ENCODE peak calls at places on chromosomes 12 and 14, in ten cellular contexts. One of them, this sample, is unnamed.

GRCh38 chr12:77387214-77387613 is 321.8 kb upstream of the E2F7 start:
- DNase-seq in lower leg skin: no peak
- DNase-seq in suprapubic skin: no peak
- DNase-seq in AG10803: no peak
- DNase-seq in endothelial cell: no peak
- DNase-seq in esophagus squamous epithelium: no peak
- DNase-seq in astrocyte of the cerebellum: no peak
- DNase-seq in thoracic aorta: no peak
- DNase-seq in left ventricle myocardium inferior: no peak
- DNase-seq in breast epithelium: no peak
- DNase-seq in this sample: no peak

GRCh38 chr12:57430117-57430930 is 519 bp downstream of the R3HDM2 start:
- DNase-seq in lower leg skin: peak; percentile 89
- DNase-seq in suprapubic skin: peak; percentile 78
- DNase-seq in AG10803: peak; percentile 25
- DNase-seq in endothelial cell: peak; percentile 65
- DNase-seq in esophagus squamous epithelium: no peak
- DNase-seq in astrocyte of the cerebellum: no peak
- DNase-seq in thoracic aorta: no peak
- DNase-seq in left ventricle myocardium inferior: peak; percentile 53
- DNase-seq in breast epithelium: peak; percentile 32
- DNase-seq in this sample: peak; percentile 76

GRCh38 chr12:109760031-109760929 is 46.7 kb downstream of the FAM222A start:
- DNase-seq in lower leg skin: peak; percentile 81
- DNase-seq in suprapubic skin: peak; percentile 61
- DNase-seq in AG10803: no peak
- DNase-seq in endothelial cell: no peak
- DNase-seq in esophagus squamous epithelium: no peak
- DNase-seq in astrocyte of the cerebellum: no peak
- DNase-seq in thoracic aorta: no peak
- DNase-seq in left ventricle myocardium inferior: peak; percentile 66
- DNase-seq in breast epithelium: no peak
- DNase-seq in this sample: peak; percentile 56

GRCh38 chr12:71558445-71558844 is 105.2 kb downstream of the ZFC3H1 start:
- DNase-seq in lower leg skin: no peak
- DNase-seq in suprapubic skin: no peak
- DNase-seq in AG10803: peak; percentile 29
- DNase-seq in endothelial cell: no peak
- DNase-seq in esophagus squamous epithelium: no peak
- DNase-seq in astrocyte of the cerebellum: no peak
- DNase-seq in thoracic aorta: no peak
- DNase-seq in left ventricle myocardium inferior: no peak
- DNase-seq in breast epithelium: no peak
- DNase-seq in this sample: no peak

GRCh38 chr14:77618381-77618780 is 1.9 kb upstream of the SPTLC2 start:
- DNase-seq in lower leg skin: no peak
- DNase-seq in suprapubic skin: no peak
- DNase-seq in AG10803: no peak
- DNase-seq in endothelial cell: no peak
- DNase-seq in esophagus squamous epithelium: no peak
- DNase-seq in astrocyte of the cerebellum: no peak
- DNase-seq in thoracic aorta: no peak
- DNase-seq in left ventricle myocardium inferior: no peak
- DNase-seq in breast epithelium: no peak
- DNase-seq in this sample: peak; percentile 25

GRCh38 chr12:53738834-53739284 is 11.6 kb upstream of the CALCOCO1 start:
- DNase-seq in lower leg skin: no peak
- DNase-seq in suprapubic skin: no peak
- DNase-seq in AG10803: no peak
- DNase-seq in endothelial cell: no peak
- DNase-seq in esophagus squamous epithelium: no peak
- DNase-seq in astrocyte of the cerebellum: no peak
- DNase-seq in thoracic aorta: no peak
- DNase-seq in left ventricle myocardium inferior: no peak
- DNase-seq in breast epithelium: no peak
- DNase-seq in this sample: no peak

GRCh38 chr12:52499836-52500560 is 6.9 kb upstream of the KRT6A start:
- DNase-seq in lower leg skin: no peak
- DNase-seq in suprapubic skin: no peak
- DNase-seq in AG10803: peak; percentile 54
- DNase-seq in endothelial cell: no peak
- DNase-seq in esophagus squamous epithelium: no peak
- DNase-seq in astrocyte of the cerebellum: no peak
- DNase-seq in thoracic aorta: no peak
- DNase-seq in left ventricle myocardium inferior: no peak
- DNase-seq in breast epithelium: no peak
- DNase-seq in this sample: no peak

GRCh38 chr12:127393896-127394295 is 873.1 kb upstream of the TMEM132C start:
- DNase-seq in lower leg skin: no peak
- DNase-seq in suprapubic skin: no peak
- DNase-seq in AG10803: peak; percentile 72
- DNase-seq in endothelial cell: no peak
- DNase-seq in esophagus squamous epithelium: no peak
- DNase-seq in astrocyte of the cerebellum: no peak
- DNase-seq in thoracic aorta: no peak
- DNase-seq in left ventricle myocardium inferior: no peak
- DNase-seq in breast epithelium: no peak
- DNase-seq in this sample: no peak

GRCh38 chr12:113934060-113934829 is 31.9 kb downstream of the RBM19 start:
- DNase-seq in lower leg skin: no peak
- DNase-seq in suprapubic skin: no peak
- DNase-seq in AG10803: no peak
- DNase-seq in endothelial cell: no peak
- DNase-seq in esophagus squamous epithelium: no peak
- DNase-seq in astrocyte of the cerebellum: no peak
- DNase-seq in thoracic aorta: no peak
- DNase-seq in left ventricle myocardium inferior: no peak
- DNase-seq in breast epithelium: no peak
- DNase-seq in this sample: no peak

GRCh38 chr12:113931517-113931916 is 34.6 kb downstream of the RBM19 start:
- DNase-seq in lower leg skin: no peak
- DNase-seq in suprapubic skin: no peak
- DNase-seq in AG10803: no peak
- DNase-seq in endothelial cell: no peak
- DNase-seq in esophagus squamous epithelium: no peak
- DNase-seq in astrocyte of the cerebellum: no peak
- DNase-seq in thoracic aorta: no peak
- DNase-seq in left ventricle myocardium inferior: no peak
- DNase-seq in breast epithelium: no peak
- DNase-seq in this sample: no peak

GRCh38 chr12:113932411-113933196 is 33.5 kb downstream of the RBM19 start:
- DNase-seq in lower leg skin: no peak
- DNase-seq in suprapubic skin: no peak
- DNase-seq in AG10803: peak; percentile 26
- DNase-seq in endothelial cell: no peak
- DNase-seq in esophagus squamous epithelium: no peak
- DNase-seq in astrocyte of the cerebellum: peak; percentile 70
- DNase-seq in thoracic aorta: no peak
- DNase-seq in left ventricle myocardium inferior: no peak
- DNase-seq in breast epithelium: no peak
- DNase-seq in this sample: no peak

GRCh38 chr12:113934946-113935345 is 31.2 kb downstream of the RBM19 start:
- DNase-seq in lower leg skin: no peak
- DNase-seq in suprapubic skin: no peak
- DNase-seq in AG10803: no peak
- DNase-seq in endothelial cell: no peak
- DNase-seq in esophagus squamous epithelium: no peak
- DNase-seq in astrocyte of the cerebellum: no peak
- DNase-seq in thoracic aorta: no peak
- DNase-seq in left ventricle myocardium inferior: no peak
- DNase-seq in breast epithelium: no peak
- DNase-seq in this sample: no peak

DNA sequence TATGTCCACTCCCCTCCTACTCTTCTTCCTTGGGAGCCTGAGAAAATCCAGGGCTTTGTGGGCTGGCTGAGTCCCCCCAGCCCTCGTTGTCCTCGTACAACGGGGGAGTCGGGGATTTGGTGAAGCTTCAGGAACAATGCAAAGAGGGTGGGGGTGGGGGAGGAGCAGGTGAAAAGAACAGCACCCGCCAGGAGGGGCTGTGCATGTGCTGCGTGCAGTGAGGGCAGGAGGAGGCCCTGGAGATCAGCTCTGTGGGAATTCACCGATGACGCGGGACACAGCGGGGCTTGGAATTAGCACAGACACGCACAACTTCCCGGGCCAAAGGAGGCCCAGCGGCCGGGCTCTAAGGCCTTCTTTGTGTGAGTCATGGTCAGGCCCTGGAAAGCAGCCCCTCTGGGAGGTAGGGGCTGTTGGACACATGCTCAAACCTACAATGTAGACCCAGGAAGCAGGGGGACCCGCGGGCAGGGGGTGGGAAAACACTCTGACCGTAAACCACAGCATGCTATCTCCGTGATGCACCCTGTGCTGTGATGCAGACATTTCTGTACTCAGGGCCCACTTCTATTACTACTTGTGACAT is 32.8 kb downstream of the RBM19 start:
- DNase-seq in lower leg skin: no peak
- DNase-seq in suprapubic skin: no peak
- DNase-seq in AG10803: peak; percentile 64
- DNase-seq in endothelial cell: peak; percentile 22
- DNase-seq in esophagus squamous epithelium: no peak
- DNase-seq in astrocyte of the cerebellum: peak; percentile 88
- DNase-seq in thoracic aorta: no peak
- DNase-seq in left ventricle myocardium inferior: no peak
- DNase-seq in breast epithelium: no peak
- DNase-seq in this sample: no peak
- TF ChIP-seq CTCF in lower leg skin: no peak
- TF ChIP-seq CTCF in suprapubic skin: no peak
- TF ChIP-seq CTCF in AG10803: no peak
- TF ChIP-seq CTCF in endothelial cell: no peak
- TF ChIP-seq CTCF in esophagus squamous epithelium: no peak
- TF ChIP-seq CTCF in astrocyte of the cerebellum: peak; percentile 24
- TF ChIP-seq CTCF in thoracic aorta: no peak
- TF ChIP-seq CTCF in left ventricle myocardium inferior: no peak
- TF ChIP-seq CTCF in breast epithelium: no peak
- TF ChIP-seq CTCF in this sample: no peak

DNA sequence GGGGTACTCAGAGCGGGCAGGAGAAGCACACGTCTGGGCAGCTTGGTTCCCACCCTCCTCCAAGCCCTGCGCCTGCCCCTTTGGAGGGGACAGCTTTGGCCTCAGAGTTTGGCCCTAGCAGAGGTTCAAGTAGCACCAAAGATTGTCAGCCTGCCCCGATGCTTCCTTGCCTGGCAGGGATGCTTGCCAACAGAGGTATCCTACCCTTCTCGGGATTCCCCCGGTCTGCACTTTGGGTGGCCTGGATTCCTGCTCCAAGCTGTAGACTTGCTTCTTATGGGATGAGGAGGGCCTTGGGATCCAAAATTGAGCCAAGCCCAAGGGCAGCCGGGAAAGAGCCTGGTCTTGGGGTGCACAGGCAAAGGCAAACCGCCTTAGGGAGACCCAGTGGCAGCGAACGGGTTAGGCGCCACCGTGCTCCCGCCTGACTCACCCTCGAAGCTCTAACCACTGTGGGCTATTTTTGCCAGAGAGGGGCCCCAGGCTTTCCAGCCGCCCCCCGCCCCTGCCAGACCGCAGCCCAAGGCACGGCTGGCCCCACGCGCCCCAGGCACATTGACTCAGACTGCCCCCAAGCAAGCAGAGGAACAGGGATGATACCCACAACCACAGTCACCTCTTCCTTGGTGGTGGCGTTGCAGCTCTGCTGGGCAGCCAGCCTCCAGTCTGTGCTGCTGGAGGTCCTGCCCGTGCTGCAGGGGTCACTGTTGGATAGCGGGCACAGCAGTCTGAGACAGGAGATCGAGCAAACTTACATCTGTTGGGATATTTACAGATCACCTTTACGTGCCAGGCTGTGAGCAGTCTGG is 882 bp upstream of the WNT10B start:
- DNase-seq in lower leg skin: no peak
- DNase-seq in suprapubic skin: no peak
- DNase-seq in AG10803: peak; percentile 45
- DNase-seq in endothelial cell: no peak
- DNase-seq in esophagus squamous epithelium: no peak
- DNase-seq in astrocyte of the cerebellum: no peak
- DNase-seq in thoracic aorta: no peak
- DNase-seq in left ventricle myocardium inferior: no peak
- DNase-seq in breast epithelium: no peak
- DNase-seq in this sample: no peak
- TF ChIP-seq CTCF in lower leg skin: no peak
- TF ChIP-seq CTCF in suprapubic skin: no peak
- TF ChIP-seq CTCF in AG10803: peak; percentile 34
- TF ChIP-seq CTCF in endothelial cell: no peak
- TF ChIP-seq CTCF in esophagus squamous epithelium: no peak
- TF ChIP-seq CTCF in astrocyte of the cerebellum: no peak
- TF ChIP-seq CTCF in thoracic aorta: no peak
- TF ChIP-seq CTCF in left ventricle myocardium inferior: no peak
- TF ChIP-seq CTCF in breast epithelium: no peak
- TF ChIP-seq CTCF in this sample: no peak

GRCh38 chr14:91647817-91648216 is 84.1 kb downstream of the CATSPERB start:
- DNase-seq in lower leg skin: no peak
- DNase-seq in suprapubic skin: no peak
- DNase-seq in AG10803: no peak
- DNase-seq in endothelial cell: no peak
- DNase-seq in esophagus squamous epithelium: no peak
- DNase-seq in astrocyte of the cerebellum: no peak
- DNase-seq in thoracic aorta: no peak
- DNase-seq in left ventricle myocardium inferior: no peak
- DNase-seq in breast epithelium: no peak
- DNase-seq in this sample: no peak

GRCh38 chr14:91654836-91655235 is 77.0 kb downstream of the CATSPERB start:
- DNase-seq in lower leg skin: no peak
- DNase-seq in suprapubic skin: no peak
- DNase-seq in AG10803: no peak
- DNase-seq in endothelial cell: no peak
- DNase-seq in esophagus squamous epithelium: no peak
- DNase-seq in astrocyte of the cerebellum: no peak
- DNase-seq in thoracic aorta: no peak
- DNase-seq in left ventricle myocardium inferior: no peak
- DNase-seq in breast epithelium: peak; percentile 39
- DNase-seq in this sample: no peak

DNA sequence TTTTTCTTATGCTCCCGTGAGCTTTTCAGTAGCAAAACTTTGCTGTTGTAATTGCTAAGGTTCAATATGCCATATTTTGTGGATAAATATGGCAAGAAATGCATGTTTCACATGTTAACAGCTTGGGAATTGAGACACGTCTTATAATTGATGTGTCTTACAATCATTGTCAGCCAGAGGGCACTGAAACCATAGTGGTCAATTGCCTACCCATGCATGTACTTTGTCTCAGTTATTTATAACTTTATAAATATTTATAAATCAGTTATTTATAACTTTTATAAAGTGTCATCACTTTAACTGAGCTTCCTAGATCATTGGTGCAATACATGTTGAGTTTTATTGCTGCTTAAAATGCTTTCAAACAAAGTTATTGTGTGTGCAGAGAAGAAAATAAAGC is 82.0 kb downstream of the CATSPERB start:
- DNase-seq in lower leg skin: no peak
- DNase-seq in suprapubic skin: no peak
- DNase-seq in AG10803: peak; percentile 60
- DNase-seq in endothelial cell: peak; percentile 8
- DNase-seq in esophagus squamous epithelium: no peak
- DNase-seq in astrocyte of the cerebellum: peak; percentile 26
- DNase-seq in thoracic aorta: no peak
- DNase-seq in left ventricle myocardium inferior: no peak
- DNase-seq in breast epithelium: no peak
- DNase-seq in this sample: no peak
- TF ChIP-seq CTCF in lower leg skin: no peak
- TF ChIP-seq CTCF in suprapubic skin: peak; percentile 44
- TF ChIP-seq CTCF in AG10803: peak; percentile 79
- TF ChIP-seq CTCF in endothelial cell: peak; percentile 63
- TF ChIP-seq CTCF in esophagus squamous epithelium: peak; percentile 61
- TF ChIP-seq CTCF in astrocyte of the cerebellum: peak; percentile 48
- TF ChIP-seq CTCF in thoracic aorta: peak; percentile 29
- TF ChIP-seq CTCF in left ventricle myocardium inferior: peak; percentile 69
- TF ChIP-seq CTCF in breast epithelium: peak; percentile 62
- TF ChIP-seq CTCF in this sample: peak; percentile 68

DNA sequence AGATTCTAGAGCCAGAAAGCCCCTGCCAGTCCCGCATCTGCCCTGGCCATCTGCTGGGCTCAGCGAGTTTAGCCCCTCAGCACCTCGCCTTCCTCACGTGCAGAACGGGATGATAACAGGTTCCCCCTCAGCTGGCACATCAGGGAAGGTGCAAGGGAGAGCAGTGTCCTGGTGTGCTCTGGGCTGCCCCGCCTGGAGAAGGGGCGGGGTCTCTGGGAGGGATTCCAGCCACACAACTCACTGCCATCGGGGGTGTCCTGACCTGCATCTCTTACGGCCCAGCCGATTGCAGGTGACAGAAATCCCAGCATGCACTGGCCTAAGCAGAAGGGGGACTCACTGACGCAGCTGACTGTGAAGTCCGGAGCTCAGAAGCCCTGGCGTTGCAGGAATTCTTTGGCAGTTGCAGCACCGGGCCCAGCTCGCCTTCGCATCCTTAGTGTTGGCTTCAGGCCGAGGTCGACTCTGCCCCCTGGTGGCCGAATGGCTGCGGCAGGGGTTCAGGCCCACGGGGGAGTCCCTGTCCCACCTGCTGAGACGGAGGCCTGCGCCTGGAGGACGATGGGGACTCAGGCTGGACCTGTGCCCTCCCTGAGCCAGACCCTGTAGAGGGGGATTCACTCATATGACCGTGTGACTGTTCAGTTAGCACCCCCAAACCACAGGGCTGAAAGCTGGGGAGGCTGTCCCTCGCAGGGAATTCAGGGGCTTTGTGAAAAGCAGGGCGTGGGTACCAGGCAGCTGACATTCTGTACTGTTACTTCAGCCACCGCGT is 178.6 kb downstream of the ADGRD1 start:
- DNase-seq in lower leg skin: peak; percentile 92
- DNase-seq in suprapubic skin: peak; percentile 78
- DNase-seq in AG10803: peak; percentile 61
- DNase-seq in endothelial cell: peak; percentile 91
- DNase-seq in esophagus squamous epithelium: no peak
- DNase-seq in astrocyte of the cerebellum: no peak
- DNase-seq in thoracic aorta: no peak
- DNase-seq in left ventricle myocardium inferior: peak; percentile 70
- DNase-seq in breast epithelium: peak; percentile 25
- DNase-seq in this sample: peak; percentile 90
- TF ChIP-seq CTCF in lower leg skin: no peak
- TF ChIP-seq CTCF in suprapubic skin: peak; percentile 51
- TF ChIP-seq CTCF in AG10803: peak; percentile 62
- TF ChIP-seq CTCF in endothelial cell: peak; percentile 93
- TF ChIP-seq CTCF in esophagus squamous epithelium: peak; percentile 67
- TF ChIP-seq CTCF in astrocyte of the cerebellum: peak; percentile 41
- TF ChIP-seq CTCF in thoracic aorta: peak; percentile 71
- TF ChIP-seq CTCF in left ventricle myocardium inferior: peak; percentile 85
- TF ChIP-seq CTCF in breast epithelium: peak; percentile 75
- TF ChIP-seq CTCF in this sample: peak; percentile 97